ENCODE peak calls at places on chromosome 7, in ten cellular contexts. R, L, I, U, Y, P, V, N, D and A are unnamed samples. For H3K4me1 and H3K27me3, the result is how much of the 10 kb centered on the place peaks cover.

GRCh38 chr7:300048-300447 is 10.1 kb downstream of the FOXL3 start:
- DNase-seq in R (no peak), L (no peak), I (no peak), U (no peak), Y (peak), P (no peak), V (no peak), N (no peak), D (no peak), A (no peak)

GRCh38 chr7:111871283-111871682 is 309.0 kb upstream of the IMMP2L start:
- DNase-seq in R (no peak), L (no peak), I (no peak), U (no peak), Y (no peak), P (no peak), V (no peak), N (no peak), D (no peak), A (no peak)

GRCh38 chr7:129434846-129435318 is 650 bp downstream of the STRIP2 start:
- DNase-seq in R (no peak), L (no peak), I (no peak), U (no peak), Y (peak), P (no peak), V (peak), N (peak), D (no peak), A (no peak)

GRCh38 chr7:95411036-95411435 is 14.9 kb upstream of the PON3 start:
- DNase-seq in R (no peak), L (no peak), I (no peak), U (no peak), Y (no peak), P (no peak), V (no peak), N (no peak), D (no peak), A (no peak)

GRCh38 chr7:51175316-51175991 is 141.2 kb downstream of the COBL start:
- DNase-seq in R (no peak), L (no peak), I (no peak), U (no peak), Y (no peak), P (no peak), V (no peak), N (no peak), D (no peak), A (no peak)

GRCh38 chr7:1986366-1987083 is 246.2 kb downstream of the MAD1L1 start:
- DNase-seq in R (no peak), L (no peak), I (no peak), U (no peak), Y (peak), P (no peak), V (no peak), N (no peak), D (peak), A (peak)

GRCh38 chr7:157250605-157251228 is 86.1 kb upstream of the DNAJB6 start:
- DNase-seq in R (peak), L (no peak), I (no peak), U (no peak), Y (no peak), P (peak), V (peak), N (peak), D (no peak), A (no peak)

GRCh38 chr7:128831178-128831993 is 1.2 kb downstream of the FLNC start:
- DNase-seq in R (no peak), L (peak), I (peak), U (peak), Y (peak), P (no peak), V (peak), N (peak), D (peak), A (no peak)

GRCh38 chr7:2974093-2974819 is 69.4 kb downstream of the CARD11 start:
- DNase-seq in R (no peak), L (no peak), I (peak), U (no peak), Y (peak), P (no peak), V (no peak), N (no peak), D (no peak), A (no peak)

GRCh38 chr7:141585592-141586510 is 34.6 kb downstream of the AGK start:
- DNase-seq in R (no peak), L (no peak), I (no peak), U (no peak), Y (no peak), P (no peak), V (no peak), N (peak), D (no peak), A (no peak)

GRCh38 chr7:25726180-25726579 is 425.8 kb upstream of the NFE2L3 start:
- DNase-seq in R (no peak), L (no peak), I (no peak), U (peak), Y (no peak), P (no peak), V (no peak), N (no peak), D (no peak), A (no peak)

GRCh38 chr7:51326646-51327286 is 10.2 kb upstream of the COBL start:
- DNase-seq in R (no peak), L (no peak), I (no peak), U (no peak), Y (peak), P (no peak), V (no peak), N (no peak), D (no peak), A (no peak)

GRCh38 chr7:43643842-43644241 is 60.9 kb downstream of the STK17A start:
- DNase-seq in R (no peak), L (no peak), I (no peak), U (no peak), Y (no peak), P (no peak), V (no peak), N (no peak), D (no peak), A (no peak)
- H3K4me1 ChIP-seq in R (under half), L (half or more), I (under half), U (under half), Y (half or more), P (under half), V (under half), N (half or more), D (half or more), A (half or more)

DNA sequence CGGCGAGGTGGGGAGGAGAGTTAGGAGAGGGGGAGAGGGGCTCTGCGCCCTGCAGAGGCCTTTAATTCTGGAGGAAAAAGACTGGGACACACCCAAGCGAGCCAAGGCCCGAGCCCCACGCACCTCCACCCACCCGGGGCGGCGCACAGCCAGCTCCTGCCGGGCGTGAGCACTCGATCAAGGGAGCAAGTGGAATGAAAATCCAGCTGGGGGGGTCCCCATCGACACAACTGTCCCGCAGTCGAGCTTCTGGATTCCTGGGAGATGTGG is 7.4 kb upstream of the EN2 start:
- DNase-seq in R (no peak), L (no peak), I (no peak), U (no peak), Y (no peak), P (no peak), V (no peak), N (no peak), D (no peak), A (peak)
- H3K27me3 ChIP-seq in R (under half), L (half or more), I (half or more), U (half or more), Y (half or more), P (half or more), V (half or more), N (half or more), D (half or more), A (half or more)

GRCh38 chr7:108307246-108307982 is 148.8 kb downstream of the NRCAM start:
- DNase-seq in R (no peak), L (no peak), I (no peak), U (no peak), Y (no peak), P (no peak), V (no peak), N (no peak), D (no peak), A (no peak)

GRCh38 chr7:108308276-108308675 is 148.0 kb downstream of the NRCAM start:
- DNase-seq in R (no peak), L (no peak), I (no peak), U (no peak), Y (no peak), P (no peak), V (no peak), N (peak), D (no peak), A (no peak)

GRCh38 chr7:108301387-108301786 is 154.8 kb downstream of the NRCAM start:
- DNase-seq in R (no peak), L (no peak), I (no peak), U (no peak), Y (no peak), P (no peak), V (no peak), N (no peak), D (no peak), A (no peak)

GRCh38 chr7:108299251-108300014 is 156.8 kb downstream of the NRCAM start:
- DNase-seq in R (no peak), L (no peak), I (no peak), U (no peak), Y (no peak), P (no peak), V (no peak), N (peak), D (no peak), A (no peak)

GRCh38 chr7:108303332-108303731 is 152.9 kb downstream of the NRCAM start:
- DNase-seq in R (no peak), L (no peak), I (no peak), U (no peak), Y (no peak), P (no peak), V (no peak), N (no peak), D (no peak), A (no peak)
- H3K4me1 ChIP-seq in R (under half), L (under half), I (under half), U (under half), Y (under half), P (under half), V (under half), N (under half), D (under half), A (under half)

GRCh38 chr7:155439311-155440017 is 18.5 kb upstream of the EN2 start:
- DNase-seq in R (no peak), L (no peak), I (no peak), U (no peak), Y (peak), P (no peak), V (no peak), N (no peak), D (no peak), A (peak)

GRCh38 chr7:155437836-155438235 is 20.1 kb upstream of the EN2 start:
- DNase-seq in R (no peak), L (no peak), I (no peak), U (no peak), Y (peak), P (no peak), V (no peak), N (no peak), D (no peak), A (peak)

GRCh38 chr7:155441856-155442255 is 16.1 kb upstream of the EN2 start:
- DNase-seq in R (no peak), L (no peak), I (no peak), U (no peak), Y (peak), P (no peak), V (no peak), N (no peak), D (no peak), A (peak)

GRCh38 chr7:155438778-155439177 is 19.2 kb upstream of the EN2 start:
- DNase-seq in R (no peak), L (no peak), I (no peak), U (no peak), Y (peak), P (no peak), V (no peak), N (no peak), D (no peak), A (peak)

DNA sequence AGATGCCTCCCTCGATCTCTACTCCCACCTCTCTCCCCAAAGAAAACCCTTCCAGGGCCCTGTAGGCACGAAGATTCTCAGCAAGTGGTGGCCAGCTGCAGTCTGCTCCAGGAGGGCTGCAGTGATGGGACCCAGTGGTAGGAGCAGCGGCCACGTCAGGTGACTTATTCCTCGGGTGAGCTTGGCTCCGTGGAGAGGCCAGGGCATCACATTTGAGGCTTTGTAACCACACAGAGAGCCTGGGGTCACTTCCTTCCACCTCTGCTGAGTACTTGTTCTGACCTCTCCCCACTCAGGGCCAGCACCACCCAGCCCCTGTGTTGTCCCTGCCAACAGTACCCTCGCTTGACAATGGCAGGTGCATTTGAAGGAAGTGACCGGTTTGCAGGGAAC is 17.9 kb upstream of the EN2 start:
- DNase-seq in R (no peak), L (no peak), I (no peak), U (no peak), Y (peak), P (no peak), V (no peak), N (no peak), D (no peak), A (peak)
- H3K27me3 ChIP-seq in R (under half), L (half or more), I (under half), U (under half), Y (under half), P (half or more), V (half or more), N (under half), D (half or more), A (half or more)

GRCh38 chr7:70177166-70177565 is 578.9 kb downstream of the AUTS2 start:
- DNase-seq in R (no peak), L (no peak), I (no peak), U (no peak), Y (no peak), P (no peak), V (no peak), N (peak), D (no peak), A (no peak)

GRCh38 chr7:70183278-70183677 is 585.0 kb downstream of the AUTS2 start:
- DNase-seq in R (no peak), L (no peak), I (no peak), U (no peak), Y (no peak), P (no peak), V (peak), N (no peak), D (no peak), A (no peak)

GRCh38 chr7:70182516-70182915 is 584.2 kb downstream of the AUTS2 start:
- DNase-seq in R (no peak), L (no peak), I (no peak), U (no peak), Y (no peak), P (no peak), V (no peak), N (no peak), D (no peak), A (no peak)

GRCh38 chr7:70178787-70179186 is 580.5 kb downstream of the AUTS2 start:
- DNase-seq in R (no peak), L (no peak), I (no peak), U (no peak), Y (no peak), P (no peak), V (peak), N (peak), D (no peak), A (peak)

DNA sequence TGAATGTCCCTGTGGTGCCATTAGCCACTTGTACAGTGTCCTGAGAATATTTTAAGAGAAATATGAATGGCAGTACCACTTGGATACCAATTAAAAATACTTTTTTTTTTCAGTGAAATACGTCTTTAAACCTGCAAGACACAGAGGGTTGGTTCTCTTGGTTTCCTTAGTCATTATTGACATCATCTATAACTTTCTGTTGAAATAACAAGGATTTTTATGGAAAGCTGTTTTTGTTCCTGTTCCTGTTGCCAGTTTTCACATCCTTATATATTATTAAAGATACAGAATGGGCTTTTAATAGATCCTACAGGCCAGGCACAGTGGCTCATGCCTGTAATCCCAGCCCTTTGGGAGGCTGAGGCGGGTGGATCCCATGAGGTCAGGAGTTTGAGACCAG is 579.9 kb downstream of the AUTS2 start:
- DNase-seq in R (no peak), L (no peak), I (no peak), U (no peak), Y (no peak), P (no peak), V (no peak), N (peak), D (no peak), A (no peak)
- H3K4me1 ChIP-seq in R (under half), L (under half), I (under half), U (under half), Y (under half), P (under half), V (under half), N (under half), D (under half), A (under half)

DNA sequence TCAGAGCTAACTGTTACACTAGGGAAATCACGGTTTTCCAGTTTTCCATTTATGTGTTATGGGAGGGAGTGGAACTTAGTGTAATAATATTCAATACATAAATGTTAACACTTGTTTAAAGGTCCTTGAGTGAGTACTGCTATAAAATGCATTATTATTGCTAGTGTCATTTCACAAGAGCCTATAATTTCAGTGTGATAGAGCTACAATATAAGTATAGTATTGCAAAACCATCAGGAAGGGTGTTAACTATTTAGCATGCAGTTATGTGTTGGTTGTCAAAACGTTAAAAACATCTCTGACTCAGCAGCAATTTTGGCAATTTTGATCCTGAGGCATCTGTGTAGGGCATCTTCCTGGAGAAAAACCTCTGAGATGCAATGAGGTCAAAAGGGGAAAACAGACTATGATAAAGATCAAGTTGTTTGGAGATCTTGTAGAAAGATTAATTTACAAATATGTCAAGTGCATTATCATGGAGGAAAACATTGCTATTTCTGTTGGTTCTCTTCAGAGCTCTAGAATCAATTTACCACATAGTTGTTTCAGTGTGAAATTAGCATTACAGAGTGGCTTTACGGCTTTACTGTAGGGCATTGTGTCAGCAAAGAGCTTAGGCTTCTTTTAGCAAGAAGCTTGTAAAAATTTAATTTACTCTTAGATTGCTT is 5.3 kb downstream of the CFTR start:
- DNase-seq in R (no peak), L (no peak), I (no peak), U (no peak), Y (no peak), P (no peak), V (no peak), N (no peak), D (no peak), A (no peak)
- H3K27me3 ChIP-seq in R (under half), L (under half), I (under half), U (under half), Y (under half), P (under half), V (under half), N (under half), D (under half), A (under half)

GRCh38 chr7:54719974-54720373 is 39.0 kb downstream of the SEC61G start:
- DNase-seq in R (no peak), L (no peak), I (no peak), U (no peak), Y (no peak), P (no peak), V (no peak), N (no peak), D (no peak), A (no peak)
- H3K4me1 ChIP-seq in R (under half), L (under half), I (under half), U (under half), Y (under half), P (under half), V (under half), N (under half), D (under half), A (under half)

GRCh38 chr7:27126596-27127327 is 3.8 kb downstream of the HOXA4 start:
- DNase-seq in R (no peak), L (no peak), I (no peak), U (no peak), Y (no peak), P (no peak), V (no peak), N (no peak), D (no peak), A (no peak)
- H3K27me3 ChIP-seq in R (under half), L (half or more), I (under half), U (under half), Y (under half), P (under half), V (under half), N (under half), D (half or more), A (under half)

GRCh38 chr7:36287371-36288241 is 102.1 kb upstream of the ANLN start:
- DNase-seq in R (no peak), L (no peak), I (no peak), U (no peak), Y (peak), P (no peak), V (no peak), N (peak), D (no peak), A (no peak)

GRCh38 chr7:36284470-36284869 is 105.2 kb upstream of the ANLN start:
- DNase-seq in R (no peak), L (no peak), I (peak), U (no peak), Y (peak), P (no peak), V (no peak), N (no peak), D (no peak), A (no peak)

GRCh38 chr7:36285276-36285675 is 104.4 kb upstream of the ANLN start:
- DNase-seq in R (no peak), L (no peak), I (peak), U (no peak), Y (no peak), P (no peak), V (no peak), N (no peak), D (no peak), A (no peak)

GRCh38 chr7:36286688-36287087 is 103.0 kb upstream of the ANLN start:
- DNase-seq in R (no peak), L (no peak), I (no peak), U (no peak), Y (no peak), P (no peak), V (no peak), N (no peak), D (no peak), A (no peak)

GRCh38 chr7:36286241-36286640 is 103.4 kb upstream of the ANLN start:
- DNase-seq in R (no peak), L (no peak), I (no peak), U (no peak), Y (no peak), P (no peak), V (no peak), N (no peak), D (no peak), A (no peak)
- H3K4me1 ChIP-seq in R (under half), L (half or more), I (under half), U (under half), Y (half or more), P (under half), V (under half), N (under half), D (under half), A (under half)

GRCh38 chr7:44975331-44976039 is 3.3 kb downstream of the MYO1G start:
- DNase-seq in R (no peak), L (no peak), I (no peak), U (no peak), Y (no peak), P (no peak), V (no peak), N (no peak), D (peak), A (no peak)

GRCh38 chr7:44972562-44972961 is 6.3 kb downstream of the MYO1G start:
- DNase-seq in R (no peak), L (no peak), I (no peak), U (no peak), Y (no peak), P (no peak), V (no peak), N (no peak), D (no peak), A (no peak)

GRCh38 chr7:44974549-44974948 is 4.3 kb downstream of the MYO1G start:
- DNase-seq in R (no peak), L (no peak), I (no peak), U (no peak), Y (peak), P (no peak), V (no peak), N (no peak), D (no peak), A (no peak)

GRCh38 chr7:44971991-44972441 is 6.8 kb downstream of the MYO1G start:
- DNase-seq in R (no peak), L (no peak), I (peak), U (no peak), Y (no peak), P (no peak), V (no peak), N (no peak), D (no peak), A (no peak)

GRCh38 chr7:44973610-44974401 is 5.0 kb downstream of the MYO1G start:
- DNase-seq in R (no peak), L (peak), I (no peak), U (no peak), Y (no peak), P (no peak), V (peak), N (peak), D (peak), A (no peak)
- H3K27me3 ChIP-seq in R (under half), L (under half), I (under half), U (under half), Y (under half), P (under half), V (under half), N (under half), D (under half), A (under half)